ENCODE peak calls at places on chromosomes 5 and 9, in four cellular contexts. G is BJ, O is neural progenitor cell, N is mesothelial cell of epicardium. B is an unnamed sample.

GRCh38 chr9:99266136-99267023 is 44.3 kb downstream of the SEC61B start:
- DNase-seq in N (peak), O (peak), G (no peak), B (no peak)

GRCh38 chr9:89166871-89167270 is 11.7 kb downstream of the SHC3 start:
- DNase-seq in O (no peak), N (no peak), G (no peak), B (no peak)

GRCh38 chr9:1044643-1045042 is 5.5 kb upstream of the DMRT2 start:
- DNase-seq in G (no peak), N (no peak), O (no peak), B (no peak)

GRCh38 chr5:107670927-107671741 is at the start of gene EFNA5:
- DNase-seq in O (peak), N (peak), G (no peak), B (no peak)

GRCh38 chr5:169778622-169779596 is 141.8 kb downstream of the DOCK2 start:
- DNase-seq in G (no peak), O (no peak), N (no peak), B (no peak)

GRCh38 chr5:121746763-121747162 is 104.9 kb upstream of the FTMT start:
- DNase-seq in N (no peak), G (no peak), O (no peak), B (no peak)

GRCh38 chr9:81138173-81138572 is 551.2 kb downstream of the TLE1 start:
- DNase-seq in G (no peak), N (no peak), O (peak), B (no peak)

GRCh38 chr5:30099634-30100033 is 1093.9 kb upstream of the CDH6 start:
- DNase-seq in O (peak), N (no peak), G (no peak), B (no peak)

GRCh38 chr9:7145361-7146069 is 387.7 kb downstream of the KDM4C start:
- DNase-seq in N (no peak), G (no peak), O (no peak), B (no peak)

GRCh38 chr5:135213466-135214239 is 179.6 kb upstream of the PITX1 start:
- DNase-seq in O (no peak), N (peak), G (no peak), B (no peak)

GRCh38 chr9:129630967-129631672 is 5.2 kb downstream of the NTMT1 start:
- DNase-seq in N (no peak), G (no peak), O (no peak), B (no peak)

GRCh38 chr9:133035669-133036068 is 4.9 kb downstream of the GTF3C5 start:
- DNase-seq in N (no peak), G (no peak), O (no peak), B (no peak)

GRCh38 chr5:2282034-2282690 is 399.4 kb upstream of the IRX4 start:
- DNase-seq in G (no peak), N (no peak), O (peak), B (no peak)

GRCh38 chr9:2919347-2919746 is 75.5 kb upstream of the PUM3 start:
- DNase-seq in N (no peak), O (no peak), G (no peak), B (no peak)

GRCh38 chr9:97349400-97349799 is 41.9 kb downstream of the CCDC180 start:
- DNase-seq in G (no peak), N (no peak), O (no peak), B (no peak)

GRCh38 chr9:126114850-126115460 is 211.7 kb upstream of the MVB12B start:
- DNase-seq in N (peak), G (no peak), O (no peak), B (no peak)

GRCh38 chr5:145683426-145683825 is 151.7 kb downstream of the PRELID2 start:
- DNase-seq in O (no peak), N (no peak), G (no peak), B (no peak)

GRCh38 chr5:1492757-1493156 is 31.0 kb downstream of the LPCAT1 start:
- DNase-seq in O (no peak), N (no peak), G (no peak), B (no peak)

GRCh38 chr9:40884072-40884901 is 244.2 kb downstream of the FOXD4L6 start:
- DNase-seq in O (no peak), G (no peak), N (no peak), B (no peak)

GRCh38 chr5:91956738-91957137 is 573.6 kb upstream of the ARRDC3 start:
- DNase-seq in O (peak), N (no peak), G (no peak), B (no peak)
- TF ChIP-seq CTCF in O (no peak), N (no peak), G (no peak), B (no peak)

DNA sequence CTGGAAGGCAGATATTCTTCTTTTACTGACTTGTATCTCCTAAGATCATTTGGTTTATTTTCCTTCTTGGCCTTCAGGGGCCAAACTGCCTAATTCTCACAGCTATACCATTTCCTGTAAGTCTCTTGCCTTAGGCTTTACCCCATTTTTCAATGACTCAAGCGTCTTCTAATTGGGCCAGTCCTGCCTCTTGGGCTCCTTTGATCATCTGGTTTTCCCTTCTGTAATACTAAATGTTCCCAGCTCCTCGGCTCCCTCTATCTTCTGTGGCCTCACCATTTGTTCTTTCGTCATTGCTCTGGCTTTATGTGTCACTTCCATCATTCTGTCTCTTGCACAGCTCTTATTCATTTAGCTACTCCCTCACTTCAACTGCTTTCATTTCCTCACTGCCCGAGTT is 14.5 kb upstream of the SPINK7 start:
- DNase-seq in O (no peak), N (no peak), G (no peak), B (no peak)
- TF ChIP-seq CTCF in O (peak), N (no peak), G (no peak), B (no peak)

DNA sequence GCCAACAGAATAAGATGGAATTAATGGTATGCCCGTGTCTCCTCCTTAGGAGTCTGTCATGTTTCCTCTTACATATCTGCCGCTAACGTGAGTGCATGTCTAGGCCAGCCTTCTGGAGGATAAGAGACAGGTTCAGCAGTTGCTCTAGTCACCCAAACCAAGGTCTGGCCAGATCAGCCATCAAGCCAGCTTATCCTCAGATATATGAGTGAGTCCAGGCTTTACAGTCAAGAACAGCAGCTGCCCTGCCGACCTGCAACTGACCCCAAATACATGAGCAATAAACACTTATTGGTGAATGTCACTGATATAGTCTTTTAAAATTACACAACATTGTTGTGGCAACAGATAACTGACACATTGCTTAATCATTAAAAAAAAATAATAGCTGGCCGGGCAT is 123.5 kb downstream of the TSSK1B start:
- DNase-seq in N (no peak), O (no peak), G (no peak), B (no peak)
- TF ChIP-seq CTCF in N (no peak), O (no peak), G (no peak), B (no peak)

GRCh38 chr5:5933651-5934050 is 444.7 kb downstream of the MED10 start:
- DNase-seq in N (no peak), O (no peak), G (no peak), B (no peak)
- TF ChIP-seq CTCF in N (no peak), O (peak), G (no peak), B (no peak)

DNA sequence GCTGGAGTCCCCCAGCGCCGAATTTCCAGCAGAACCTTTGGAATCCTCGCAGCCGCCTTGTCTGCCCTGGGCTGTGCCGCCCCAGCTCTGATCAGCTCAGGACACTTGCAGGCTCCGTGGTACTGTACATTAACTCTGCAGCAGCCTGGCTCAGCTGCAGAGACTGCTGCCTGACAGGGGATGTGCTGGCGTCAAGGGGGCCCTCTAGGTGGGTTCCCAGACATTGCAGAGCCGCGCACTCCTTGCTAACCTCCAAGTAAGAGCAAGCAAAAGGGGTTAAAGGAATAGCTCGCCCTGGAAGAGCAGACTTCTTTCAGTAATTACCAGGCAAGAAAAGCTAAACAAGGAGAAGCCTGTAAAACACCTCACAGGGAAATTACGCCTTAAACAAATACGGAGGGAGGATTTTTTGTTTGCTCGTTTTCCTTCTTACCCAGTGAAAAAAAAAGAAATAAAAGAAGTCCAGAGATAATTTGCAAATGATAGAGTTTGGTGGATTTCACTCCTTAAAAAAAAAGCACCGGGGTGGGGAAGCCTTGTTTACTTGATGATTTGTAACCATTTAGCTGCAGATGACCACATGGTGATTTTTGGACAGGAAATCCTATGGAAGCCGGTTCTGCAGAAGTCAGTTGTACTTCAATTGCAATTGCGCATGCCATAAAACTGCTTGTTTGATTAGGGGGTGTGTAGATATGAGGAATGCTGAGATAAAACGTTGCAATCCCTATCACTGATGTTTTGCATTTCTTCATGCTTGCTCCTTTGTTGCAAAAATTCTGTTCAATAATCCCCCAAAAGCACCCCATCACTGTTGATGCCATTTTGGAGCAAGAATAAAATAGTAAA is 305.8 kb downstream of the PDE4D start:
- DNase-seq in O (peak), G (no peak), N (peak), B (no peak)
- TF ChIP-seq CTCF in O (peak), G (peak), N (no peak), B (no peak)

GRCh38 chr9:137463194-137463930 is 4.2 kb upstream of the NSMF start:
- DNase-seq in N (no peak), O (no peak), G (no peak), B (no peak)
- TF ChIP-seq CTCF in N (no peak), O (no peak), G (no peak), B (no peak)

GRCh38 chr5:80407735-80408474 is at the start of gene ZFYVE16:
- DNase-seq in G (peak), N (peak), O (peak), B (peak)

GRCh38 chr5:80406980-80407734 is 707 bp upstream of the ZFYVE16 start:
- DNase-seq in N (peak), G (no peak), O (no peak), B (no peak)

GRCh38 chr5:80411589-80412219 is 3.8 kb downstream of the ZFYVE16 start:
- DNase-seq in N (no peak), G (no peak), O (no peak), B (no peak)

GRCh38 chr5:80408976-80409926 is 1.4 kb downstream of the ZFYVE16 start:
- DNase-seq in G (no peak), O (peak), N (no peak), B (no peak)

GRCh38 chr5:80408475-80408875 is 611 bp downstream of the ZFYVE16 start:
- DNase-seq in N (no peak), O (no peak), G (no peak), B (no peak)
- TF ChIP-seq CTCF in N (no peak), O (no peak), G (no peak), B (no peak)

GRCh38 chr9:121807918-121808278 is 156.5 kb downstream of the DAB2IP start:
- DNase-seq in O (no peak), N (no peak), G (no peak), B (no peak)
- TF ChIP-seq CTCF in O (no peak), N (no peak), G (no peak), B (no peak)

GRCh38 chr5:84381501-84382362 is 2.9 kb downstream of the EDIL3 start:
- DNase-seq in O (no peak), G (no peak), N (no peak), B (no peak)

GRCh38 chr5:84383816-84384603 is 670 bp downstream of the EDIL3 start:
- DNase-seq in O (peak), G (no peak), N (peak), B (no peak)

GRCh38 chr5:84384604-84385575 is at the start of gene EDIL3:
- DNase-seq in N (peak), O (peak), G (no peak), B (no peak)

GRCh38 chr5:84383296-84383815 is 1.3 kb downstream of the EDIL3 start:
- DNase-seq in G (no peak), O (no peak), N (no peak), B (no peak)

DNA sequence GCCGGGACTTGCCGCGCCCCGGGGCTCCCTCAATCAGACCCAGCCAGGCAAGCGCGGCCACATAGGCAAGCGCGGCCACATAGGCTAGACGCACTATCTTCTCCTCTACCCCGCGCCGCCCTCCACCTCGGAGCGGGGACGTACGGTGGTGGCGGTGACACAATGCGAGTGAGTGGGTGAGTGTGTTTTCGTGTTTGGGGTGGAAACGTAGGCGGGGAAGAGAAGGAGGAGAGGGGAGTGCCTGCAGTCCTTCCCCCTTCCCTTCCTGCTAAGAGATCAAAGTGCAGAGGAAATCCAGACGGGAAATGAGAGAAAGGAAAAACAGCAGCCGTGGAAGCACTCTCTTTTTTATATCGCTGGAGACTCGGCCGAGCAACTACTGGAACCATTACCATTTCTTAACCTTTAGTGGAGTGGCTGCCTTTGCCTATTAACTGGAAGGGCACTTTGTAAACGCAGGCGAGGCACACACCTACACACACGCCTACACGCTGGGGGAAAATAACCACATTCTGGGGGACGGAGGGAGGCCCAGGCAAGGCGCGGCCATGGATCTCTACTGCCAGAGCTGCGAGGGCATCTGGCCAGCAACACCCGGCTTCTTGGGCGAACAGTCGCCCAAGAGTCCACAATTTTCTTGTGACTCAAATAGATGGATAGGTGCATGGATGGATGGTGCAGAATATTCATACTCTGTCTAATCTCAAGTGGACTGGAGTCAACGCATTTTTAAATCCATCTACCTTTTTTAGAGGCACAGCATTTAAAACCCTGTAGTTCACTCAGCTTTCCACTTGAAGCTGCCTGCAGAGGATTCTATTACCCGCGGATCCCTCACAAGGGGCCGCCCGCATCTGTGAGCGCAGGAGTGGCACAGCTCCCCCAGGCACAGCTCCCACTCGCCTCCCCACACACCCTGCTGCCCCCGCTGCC is 2.1 kb downstream of the EDIL3 start:
- DNase-seq in O (peak), N (peak), G (no peak), B (no peak)
- TF ChIP-seq CTCF in O (no peak), N (no peak), G (no peak), B (no peak)

GRCh38 chr5:69368458-69369368 is 607 bp downstream of the AK6 start:
- DNase-seq in O (peak), N (no peak), G (no peak), B (no peak)

GRCh38 chr5:69364850-69365249 is 4.5 kb downstream of the AK6 start:
- DNase-seq in N (no peak), O (no peak), G (no peak), B (no peak)

GRCh38 chr5:69364414-69364813 is 4.9 kb downstream of the AK6 start:
- DNase-seq in G (no peak), O (no peak), N (no peak), B (no peak)

GRCh38 chr5:69369369-69370121 is at the start of the genes AK6, RAD17 and TAF9:
- DNase-seq in G (peak), N (peak), O (peak), B (peak)

DNA sequence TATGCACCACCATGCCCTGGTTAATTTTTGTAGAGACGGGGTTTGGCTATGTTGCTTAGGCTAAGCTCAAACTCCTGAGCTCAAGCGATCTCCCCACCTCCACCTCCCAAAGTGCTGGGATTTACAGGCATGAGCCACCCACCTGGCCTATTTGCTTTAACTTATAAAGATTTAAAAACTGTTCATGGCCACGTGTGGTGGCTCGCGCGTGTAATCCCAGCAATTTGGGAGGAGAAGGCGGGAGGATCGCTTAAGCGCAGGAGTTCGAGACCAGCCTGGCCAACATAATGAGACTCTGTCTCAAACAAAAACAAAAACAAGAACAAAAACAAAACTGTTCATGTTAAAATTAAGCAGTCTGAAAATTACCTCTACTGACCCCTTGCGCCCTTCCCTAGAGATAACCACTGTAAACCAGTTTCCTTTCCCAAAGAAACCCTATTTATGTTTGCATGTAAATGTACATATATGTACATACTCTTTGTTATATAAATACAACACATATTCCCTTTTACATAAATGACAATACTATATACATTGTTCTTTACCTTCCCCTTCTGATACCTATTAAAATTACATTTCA is 1.5 kb downstream of the AK6 start:
- DNase-seq in O (no peak), G (no peak), N (no peak), B (no peak)
- TF ChIP-seq CTCF in O (no peak), G (no peak), N (no peak), B (no peak)

B was measured in D721Med.